ENCODE peak calls at places on chromosome 1, in five cellular contexts. Y is progenitor cell of endocrine pancreas; R is neuronal stem cell; I is T1000; M is activated T-cell treated with anti-CD3 and anti-CD28 coated beads, Interleukin-2, amount 50 U/mL, for 72 hours. G is an unnamed sample.

GRCh38 chr1:203361843-203362524 is 11.1 kb upstream of the FMOD start:
- DNase-seq in Y (no peak), R (no peak), I (no peak), M (no peak), G (no peak)

GRCh38 chr1:235503333-235504121 is 725 bp downstream of the B3GALNT2 start:
- DNase-seq in Y (no peak), R (no peak), I (no peak), M (peak; percentile 37), G (peak; percentile 66)

GRCh38 chr1:89523597-89524368 is 846 bp upstream of the LRRC8B start:
- DNase-seq in Y (no peak), R (peak; percentile 60), I (no peak), M (peak; percentile 79), G (no peak)

GRCh38 chr1:81414417-81415087 is 386.2 kb upstream of the ADGRL2 start:
- DNase-seq in Y (peak; percentile 40), R (peak; percentile 55), I (no peak), M (peak; percentile 14), G (peak; percentile 4)

GRCh38 chr1:167447521-167448136 is 70.7 kb downstream of the CD247 start:
- DNase-seq in Y (no peak), R (no peak), I (no peak), M (peak; percentile 85), G (no peak)

GRCh38 chr1:116311756-116312691 is 61.0 kb upstream of the ATP1A1 start:
- DNase-seq in Y (no peak), R (peak; percentile 41), I (no peak), M (no peak), G (no peak)

GRCh38 chr1:205626216-205626615 is 5.6 kb downstream of the ELK4 start:
- DNase-seq in Y (no peak), R (no peak), I (no peak), M (no peak), G (no peak)

GRCh38 chr1:160951443-160952128 is 3.0 kb downstream of the ITLN2 start:
- DNase-seq in Y (peak; percentile 28), R (peak; percentile 43), I (no peak), M (peak; percentile 72), G (peak; percentile 8)

GRCh38 chr1:3051270-3052268 is 17.4 kb upstream of the PRDM16 start:
- DNase-seq in Y (no peak), R (no peak), I (no peak), M (no peak), G (no peak)

GRCh38 chr1:159712080-159712479 is 2.3 kb downstream of the CRP start:
- DNase-seq in Y (no peak), R (no peak), I (no peak), M (no peak), G (no peak)

GRCh38 chr1:66168467-66168887 is 365.5 kb upstream of the SGIP1 start:
- DNase-seq in Y (no peak), R (no peak), I (no peak), M (no peak), G (no peak)

GRCh38 chr1:113928129-113928949 is 785 bp upstream of the HIPK1 start:
- DNase-seq in Y (no peak), R (no peak), I (no peak), M (no peak), G (peak; percentile 70)

GRCh38 chr1:44409019-44409602 is 4.1 kb downstream of the RNF220 start:
- DNase-seq in Y (no peak), R (no peak), I (no peak), M (no peak), G (no peak)

GRCh38 chr1:26285366-26286063 is 5.6 kb downstream of the SH3BGRL3 start:
- DNase-seq in Y (peak; percentile 38), R (no peak), I (no peak), M (peak; percentile 75), G (no peak)

GRCh38 chr1:91564888-91565700 is 64.4 kb downstream of the CDC7 start:
- DNase-seq in Y (no peak), R (peak; percentile 74), I (no peak), M (no peak), G (no peak)

GRCh38 chr1:112268408-112268807 is 127.6 kb upstream of the CTTNBP2NL start:
- DNase-seq in Y (no peak), R (no peak), I (no peak), M (no peak), G (no peak)

GRCh38 chr1:12031039-12031980 is 12.0 kb downstream of the MIIP start:
- DNase-seq in Y (no peak), R (no peak), I (no peak), M (peak; percentile 59), G (no peak)

GRCh38 chr1:206419783-206420182 is 50.5 kb upstream of the IKBKE start:
- DNase-seq in Y (no peak), R (no peak), I (no peak), M (no peak), G (no peak)

GRCh38 chr1:27503961-27504587 is 14.1 kb upstream of the WASF2 start:
- DNase-seq in Y (no peak), R (no peak), I (no peak), M (no peak), G (no peak)

GRCh38 chr1:205565799-205566198 is 61.3 kb downstream of the CDK18 start:
- DNase-seq in Y (no peak), R (no peak), I (no peak), M (no peak), G (no peak)

GRCh38 chr1:94014635-94015488 is 105.6 kb upstream of the GCLM start:
- DNase-seq in Y (no peak), R (no peak), I (no peak), M (no peak), G (no peak)

GRCh38 chr1:188365874-188366273 is 1537.1 kb downstream of the PLA2G4A start:
- DNase-seq in Y (no peak), R (no peak), I (no peak), M (no peak), G (no peak)

GRCh38 chr1:83882906-83883305 is 116.0 kb downstream of the TTLL7 start:
- DNase-seq in Y (no peak), R (no peak), I (peak; percentile 26), M (no peak), G (no peak)

GRCh38 chr1:3294450-3294849 is 160.0 kb upstream of the ARHGEF16 start:
- DNase-seq in Y (no peak), R (no peak), I (no peak), M (no peak), G (no peak)

GRCh38 chr1:230070321-230071208 is 3.5 kb downstream of the GALNT2 start:
- DNase-seq in Y (no peak), R (no peak), I (no peak), M (no peak), G (no peak)

GRCh38 chr1:20666804-20667203 is 5.6 kb upstream of the DDOST start:
- DNase-seq in Y (no peak), R (no peak), I (no peak), M (no peak), G (no peak)

GRCh38 chr1:108686609-108687313 is 5.3 kb upstream of the PRPF38B start:
- DNase-seq in Y (no peak), R (no peak), I (no peak), M (no peak), G (no peak)